ENCODE peak calls at places on chromosomes 16 and 17, in six cellular contexts. W is A549, E is spleen, L is transverse colon, N is GM12878, J is testis. Z is an unnamed sample.

GRCh38 chr17:61504697-61505096 is 52.5 kb downstream of the TBX4 start:
- DNase-seq in L (no peak), E (no peak), J (no peak), N (no peak), W (peak), Z (no peak)

GRCh38 chr17:45423936-45424335 is 8.7 kb downstream of the ARHGAP27 start:
- DNase-seq in W (no peak), E (no peak), J (no peak), N (no peak), L (no peak), Z (no peak)

GRCh38 chr17:22435231-22435974 is 743.1 kb downstream of the KCNJ18 start:
- DNase-seq in W (no peak), J (peak), L (no peak), N (no peak), E (no peak), Z (no peak)

GRCh38 chr17:67388986-67389385 is 11.9 kb downstream of the PITPNC1 start:
- DNase-seq in W (no peak), N (no peak), L (no peak), E (no peak), J (no peak), Z (no peak)

GRCh38 chr17:4740025-4740351 is 260 bp upstream of the CXCL16 start:
- DNase-seq in J (no peak), N (no peak), E (no peak), W (no peak), L (no peak), Z (no peak)

GRCh38 chr17:42527932-42528331 is 8.1 kb upstream of the NAGLU start:
- DNase-seq in E (no peak), W (no peak), N (no peak), L (no peak), J (no peak), Z (peak)

GRCh38 chr17:45951941-45952340 is 47.1 kb upstream of the STH start:
- DNase-seq in L (no peak), E (no peak), J (no peak), N (no peak), W (no peak), Z (no peak)

GRCh38 chr17:50212121-50212843 is 10.9 kb upstream of the COL1A1 start:
- DNase-seq in N (no peak), J (no peak), L (peak), E (no peak), W (no peak), Z (peak)

GRCh38 chr17:16314189-16314588 is 39.1 kb downstream of the CENPV start:
- DNase-seq in L (no peak), J (no peak), W (no peak), N (no peak), E (no peak), Z (no peak)

GRCh38 chr17:15257316-15257925 is 7.7 kb downstream of the PMP22 start:
- DNase-seq in J (peak), L (peak), W (peak), N (peak), E (peak), Z (peak)

GRCh38 chr17:49496183-49496865 is 1.2 kb downstream of the NGFR start:
- DNase-seq in W (peak), N (no peak), J (peak), E (peak), L (peak), Z (peak)

GRCh38 chr16:70703041-70703834 is 17.4 kb upstream of the MTSS2 start:
- DNase-seq in W (peak), J (no peak), E (no peak), N (no peak), L (peak), Z (peak)

GRCh38 chr16:56340864-56341365 is 84.4 kb downstream of the AMFR start:
- DNase-seq in L (no peak), E (no peak), J (no peak), N (no peak), W (no peak), Z (no peak)

GRCh38 chr16:49621240-49622083 is 234.4 kb downstream of the ZNF423 start:
- DNase-seq in J (no peak), E (peak), L (no peak), N (no peak), W (no peak), Z (peak)

GRCh38 chr16:5455110-5455509 is 357.5 kb upstream of the EEF2KMT start:
- DNase-seq in W (no peak), N (no peak), E (no peak), L (peak), J (no peak), Z (no peak)

GRCh38 chr17:45934044-45934979 is 40.0 kb downstream of the MAPT start:
- DNase-seq in L (no peak), E (no peak), N (no peak), J (no peak), W (no peak), Z (no peak)

GRCh38 chr17:77449908-77450741 is 309.4 kb downstream of the SEC14L1 start:
- DNase-seq in E (peak), W (peak), L (peak), J (peak), N (no peak), Z (peak)

GRCh38 chr17:61532818-61533217 is 58.2 kb downstream of the NACA2 start:
- DNase-seq in N (no peak), W (no peak), L (no peak), E (no peak), J (no peak), Z (no peak)

GRCh38 chr16:49488336-49488735 is 114.7 kb downstream of the C16orf78 start:
- DNase-seq in L (peak), J (no peak), E (peak), N (no peak), W (no peak), Z (peak)

GRCh38 chr17:17535957-17536356 is 39.8 kb upstream of the RASD1 start:
- DNase-seq in W (peak), J (peak), L (peak), N (no peak), E (no peak), Z (peak)

GRCh38 chr16:67179421-67180080 is 4.2 kb downstream of the MATCAP1 start:
- DNase-seq in J (no peak), W (no peak), E (no peak), N (no peak), L (no peak), Z (no peak)
- TF ChIP-seq CTCF in J (no peak), W (peak), E (no peak), N (peak), L (no peak), Z (no peak)

GRCh38 chr16:81315271-81316175 is 761 bp downstream of the GAN start:
- DNase-seq in L (peak), E (peak), J (peak), N (no peak), W (peak), Z (peak)

GRCh38 chr16:81311762-81312161 is 3.0 kb upstream of the GAN start:
- DNase-seq in N (no peak), L (no peak), J (no peak), W (no peak), E (no peak), Z (no peak)

GRCh38 chr16:81316176-81316496 is 1.4 kb downstream of the GAN start:
- DNase-seq in E (no peak), J (no peak), W (no peak), N (no peak), L (no peak), Z (no peak)

GRCh38 chr16:81313731-81314602 is 795 bp upstream of the GAN start:
- DNase-seq in N (no peak), L (no peak), W (no peak), E (no peak), J (no peak), Z (no peak)

GRCh38 chr16:81314603-81315270 is at the start of gene GAN:
- DNase-seq in N (peak), W (peak), E (peak), L (peak), J (peak), Z (peak)
- TF ChIP-seq POLR2A in N (peak), W (peak), E (peak), L (peak), J (peak), Z (peak)

DNA sequence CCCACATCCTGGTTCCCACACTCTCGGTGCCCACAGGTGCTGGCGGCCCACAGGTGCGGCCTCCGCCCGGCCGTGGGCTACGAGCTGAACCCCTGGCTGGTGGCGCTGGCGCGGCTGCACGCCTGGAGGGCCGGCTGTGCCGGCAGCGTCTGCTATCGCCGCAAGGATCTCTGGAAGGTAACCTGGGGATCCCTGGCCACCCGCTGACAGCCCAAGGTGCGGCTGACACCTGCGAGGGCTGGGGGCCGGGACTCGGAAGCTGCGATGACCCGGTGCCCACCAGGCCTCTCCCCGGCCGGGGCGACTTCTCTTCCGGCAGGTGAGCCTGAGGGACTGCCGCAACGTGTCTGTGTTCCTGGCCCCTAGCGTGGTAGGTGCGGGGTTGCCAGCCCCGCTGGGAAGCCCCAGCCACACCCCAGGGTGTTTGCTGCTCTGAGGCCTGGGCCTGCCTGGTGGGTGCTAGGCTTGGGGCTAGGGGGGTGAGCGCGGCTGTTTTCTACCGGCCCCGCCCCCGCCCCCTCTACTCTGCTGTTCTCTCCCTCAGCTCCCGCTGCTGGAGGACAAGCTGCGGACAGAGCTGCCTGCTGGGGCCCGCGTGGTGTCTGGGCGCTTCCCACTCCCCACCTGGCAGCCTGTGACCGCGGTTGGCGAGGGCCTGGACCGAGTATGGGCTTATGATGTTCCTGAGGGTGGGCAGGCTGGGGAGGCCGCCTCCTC is 977 bp downstream of the ANTKMT start:
- DNase-seq in E (peak), N (no peak), W (no peak), L (no peak), J (no peak), Z (no peak)
- H3K27ac ChIP-seq in E (peak), N (no peak), W (peak), L (peak), J (peak), Z (peak)

DNA sequence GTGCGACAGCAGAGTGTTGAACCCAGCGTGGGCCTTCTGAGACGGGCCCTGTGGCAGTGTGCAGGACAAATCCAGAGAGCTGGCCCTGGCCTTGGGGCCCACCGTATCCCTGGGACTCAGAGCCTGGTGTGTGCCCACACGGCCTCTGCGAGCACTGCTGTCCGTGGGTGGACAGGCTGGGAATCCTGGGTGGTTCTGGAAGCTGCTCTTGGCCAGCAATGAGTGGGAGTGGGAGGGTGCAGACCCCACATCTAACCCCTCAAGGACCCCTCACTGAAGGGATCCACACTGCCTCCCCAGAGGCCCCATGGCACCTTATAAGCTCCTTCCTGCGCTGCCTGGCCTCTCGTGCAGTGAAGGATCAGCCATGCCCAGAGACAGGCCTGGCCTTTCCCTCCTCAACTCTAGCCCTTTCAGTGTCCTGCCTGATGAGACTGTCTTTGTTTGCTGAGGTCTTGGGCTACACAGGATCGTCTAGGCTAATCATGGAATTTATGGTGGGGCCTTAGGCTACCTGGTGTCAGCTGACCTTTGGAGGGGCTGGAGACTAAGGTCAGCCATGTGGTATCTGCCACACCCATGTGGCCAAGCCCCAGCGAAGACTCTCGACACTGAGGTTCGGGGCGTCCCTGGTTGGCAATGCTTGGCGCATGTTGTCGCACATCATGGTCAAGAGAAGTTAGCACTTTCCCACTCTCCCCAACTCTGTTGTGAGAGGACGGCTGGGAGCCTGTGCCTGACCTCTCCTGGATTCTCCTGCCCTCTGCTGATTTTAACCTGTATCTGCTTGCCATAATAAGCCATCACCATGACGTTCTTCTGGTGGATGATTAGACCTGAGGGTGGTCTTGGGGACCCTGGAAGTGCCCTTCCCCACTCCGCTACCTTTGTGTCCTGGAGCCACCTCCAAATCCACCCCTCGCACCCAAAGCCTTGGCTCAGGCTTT is 16.4 kb upstream of the GINS2 start:
- DNase-seq in J (no peak), W (no peak), L (no peak), N (no peak), E (no peak), Z (no peak)
- TF ChIP-seq CTCF in J (no peak), W (no peak), L (no peak), N (no peak), E (no peak), Z (no peak)

GRCh38 chr17:78883090-78883532 is 19.9 kb downstream of the CEP295NL start:
- DNase-seq in E (peak), J (peak), N (no peak), W (peak), L (peak), Z (peak)

GRCh38 chr17:78878871-78879270 is 24.1 kb downstream of the CEP295NL start:
- DNase-seq in L (no peak), N (no peak), J (no peak), E (no peak), W (no peak), Z (no peak)

GRCh38 chr17:78882546-78883089 is 20.4 kb downstream of the CEP295NL start:
- DNase-seq in L (no peak), N (no peak), E (peak), J (no peak), W (no peak), Z (no peak)

GRCh38 chr17:78878261-78878660 is 24.7 kb downstream of the CEP295NL start:
- DNase-seq in N (no peak), W (no peak), J (no peak), L (no peak), E (no peak), Z (no peak)

GRCh38 chr17:78879679-78880186 is 23.3 kb downstream of the CEP295NL start:
- DNase-seq in W (no peak), J (peak), L (peak), E (peak), N (no peak), Z (peak)
- TF ChIP-seq POLR2A in W (no peak), J (no peak), L (no peak), E (no peak), N (no peak), Z (no peak)

GRCh38 chr16:85616608-85617311 is 3.6 kb downstream of the GSE1 start:
- DNase-seq in L (peak), N (peak), W (no peak), E (peak), J (peak), Z (no peak)
- H3K27ac ChIP-seq in L (peak), N (peak), W (no peak), E (peak), J (peak), Z (peak)

DNA sequence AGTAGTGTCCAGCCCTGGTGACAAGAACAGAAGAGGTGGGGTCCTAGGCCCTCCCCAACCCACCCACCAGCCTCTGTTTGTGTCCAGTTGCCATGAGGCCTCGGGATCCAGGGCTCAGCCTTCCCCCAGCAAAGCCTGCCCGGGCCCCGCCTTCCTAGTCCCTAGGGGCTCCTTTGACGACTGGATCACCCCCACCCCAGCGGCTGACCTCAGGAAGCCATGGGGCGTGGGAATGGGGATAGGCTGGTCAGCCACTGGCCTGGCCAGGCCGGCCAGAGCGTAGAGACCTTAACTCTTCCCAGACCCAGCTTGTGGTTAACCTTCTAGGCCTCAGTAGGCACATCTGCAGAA is 4.1 kb upstream of the TPPP3 start:
- DNase-seq in E (peak), W (no peak), L (no peak), J (no peak), N (no peak), Z (no peak)
- TF ChIP-seq CTCF in E (no peak), W (no peak), L (no peak), J (no peak), N (no peak), Z (no peak)

GRCh38 chr17:57597531-57598453 is 147.3 kb downstream of the CCDC182 start:
- DNase-seq in W (peak), N (no peak), J (peak), E (no peak), L (peak), Z (no peak)

GRCh38 chr17:57599271-57600045 is 145.6 kb downstream of the CCDC182 start:
- DNase-seq in L (no peak), N (no peak), J (no peak), E (no peak), W (no peak), Z (no peak)

GRCh38 chr17:57601328-57601727 is 143.8 kb downstream of the CCDC182 start:
- DNase-seq in J (no peak), W (no peak), L (no peak), N (no peak), E (no peak), Z (no peak)

GRCh38 chr17:57602896-57603295 is 142.2 kb downstream of the CCDC182 start:
- DNase-seq in N (no peak), E (no peak), J (no peak), L (no peak), W (no peak), Z (no peak)

DNA sequence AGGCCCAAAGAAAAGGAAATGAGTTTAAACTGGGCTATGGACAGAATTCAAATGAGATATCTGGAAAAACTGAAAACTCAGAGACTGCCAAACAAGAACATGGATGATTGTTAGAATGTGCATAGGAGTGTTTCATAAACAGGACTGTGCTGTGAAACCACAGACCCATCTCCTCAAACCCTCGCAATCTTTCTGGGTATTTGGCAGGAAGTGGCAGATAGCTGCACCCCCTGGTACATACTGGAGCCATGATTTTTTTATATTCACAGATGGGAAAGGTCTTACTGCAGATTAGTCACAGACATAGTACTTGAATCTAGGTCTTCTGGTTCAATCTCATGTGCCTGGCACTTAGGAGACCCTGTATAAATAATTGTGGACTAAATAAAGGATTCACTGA is 145.0 kb downstream of the CCDC182 start:
- DNase-seq in N (no peak), L (no peak), W (no peak), J (no peak), E (no peak), Z (no peak)
- TF ChIP-seq POLR2A in N (no peak), L (no peak), W (no peak), J (no peak), E (no peak), Z (no peak)